ENCODE peak calls at places on chromosome 9, in four cellular contexts. One of them, this sample, is unnamed.

GRCh38 chr9:105828171-105828570 is 133.8 kb downstream of the TMEM38B start:
- DNase-seq in RCC 7860: no peak
- DNase-seq in HS-27A: no peak
- DNase-seq in NCI-H1694 treated with DMSO at 0.1 percent for 48 hours: no peak
- DNase-seq in this sample: no peak

GRCh38 chr9:37950561-37950960 is 46.6 kb upstream of the SLC25A51 start:
- DNase-seq in HS-27A: no peak
- DNase-seq in RCC 7860: no peak
- DNase-seq in NCI-H1694 treated with DMSO at 0.1 percent for 48 hours: no peak
- DNase-seq in this sample: no peak

GRCh38 chr9:112061152-112061740 is 113.9 kb downstream of the SUSD1 start:
- DNase-seq in NCI-H1694 treated with DMSO at 0.1 percent for 48 hours: no peak
- DNase-seq in RCC 7860: peak
- DNase-seq in HS-27A: peak
- DNase-seq in this sample: peak

GRCh38 chr9:96193356-96193755 is 108.6 kb downstream of the HSD17B3 start:
- DNase-seq in NCI-H1694 treated with DMSO at 0.1 percent for 48 hours: no peak
- DNase-seq in HS-27A: no peak
- DNase-seq in RCC 7860: no peak
- DNase-seq in this sample: no peak

GRCh38 chr9:121322037-121322736 is 47.9 kb downstream of the STOM start:
- DNase-seq in RCC 7860: peak
- DNase-seq in NCI-H1694 treated with DMSO at 0.1 percent for 48 hours: no peak
- DNase-seq in HS-27A: peak
- DNase-seq in this sample: peak

GRCh38 chr9:128911529-128912035 is 9.2 kb upstream of the PHYHD1 start:
- DNase-seq in RCC 7860: peak
- DNase-seq in NCI-H1694 treated with DMSO at 0.1 percent for 48 hours: no peak
- DNase-seq in HS-27A: peak
- DNase-seq in this sample: peak

GRCh38 chr9:16871358-16872151 is 1.1 kb upstream of the BNC2 start:
- DNase-seq in HS-27A: no peak
- DNase-seq in RCC 7860: peak
- DNase-seq in NCI-H1694 treated with DMSO at 0.1 percent for 48 hours: no peak
- DNase-seq in this sample: peak

GRCh38 chr9:69171049-69171448 is 3.0 kb upstream of the TJP2 start:
- DNase-seq in NCI-H1694 treated with DMSO at 0.1 percent for 48 hours: no peak
- DNase-seq in HS-27A: no peak
- DNase-seq in RCC 7860: peak
- DNase-seq in this sample: peak

GRCh38 chr9:116468369-116468768 is 218.7 kb upstream of the TRIM32 start:
- DNase-seq in HS-27A: no peak
- DNase-seq in NCI-H1694 treated with DMSO at 0.1 percent for 48 hours: no peak
- DNase-seq in RCC 7860: no peak
- DNase-seq in this sample: no peak

GRCh38 chr9:130370226-130370625 is 74.5 kb upstream of the ASS1 start:
- DNase-seq in NCI-H1694 treated with DMSO at 0.1 percent for 48 hours: no peak
- DNase-seq in RCC 7860: no peak
- DNase-seq in HS-27A: no peak
- DNase-seq in this sample: no peak

GRCh38 chr9:84932915-84933527 is 263.5 kb downstream of the NTRK2 start:
- DNase-seq in HS-27A: no peak
- DNase-seq in RCC 7860: no peak
- DNase-seq in NCI-H1694 treated with DMSO at 0.1 percent for 48 hours: no peak
- DNase-seq in this sample: peak

This sample was measured in EL.